ENCODE peak calls at places on chromosomes 16 and 17, in eight cellular contexts. U is PC-3; I is iPS DF 6.9; B is neuronal stem cell; K is CD8-positive, alpha-beta memory T cell; E is testis; Z is psoas muscle; F is CD8-positive, alpha-beta T cell. C is an unnamed sample. For H3K4me1, the result is how much of the 10 kb centered on the place peaks cover.

GRCh38 chr16:15721018-15721417 is 71.0 kb downstream of the NDE1 start:
- DNase-seq in I (no peak), U (no peak), K (no peak), F (no peak), Z (no peak), E (no peak), B (no peak), C (no peak)

GRCh38 chr17:72381597-72382397 is 261.0 kb downstream of the SOX9 start:
- DNase-seq in B (no peak), E (no peak), F (no peak), U (peak), I (no peak), Z (no peak), K (no peak), C (no peak)

GRCh38 chr17:45143767-45144198 is 4.5 kb upstream of the HEXIM1 start:
- DNase-seq in F (peak), Z (peak), K (no peak), U (no peak), B (no peak), I (no peak), E (peak), C (peak)

GRCh38 chr17:27555364-27555763 is 75.6 kb upstream of the LGALS9 start:
- DNase-seq in B (no peak), E (no peak), F (no peak), U (no peak), Z (no peak), I (no peak), K (no peak), C (no peak)

GRCh38 chr16:11361751-11362742 is 16.8 kb downstream of the RMI2 start:
- DNase-seq in I (no peak), K (peak), U (peak), Z (no peak), E (no peak), B (no peak), F (peak), C (no peak)

GRCh38 chr17:66737524-66737923 is 97.4 kb upstream of the CACNG5 start:
- DNase-seq in I (no peak), K (no peak), E (peak), Z (no peak), F (no peak), U (no peak), B (peak), C (no peak)

GRCh38 chr16:15671530-15672117 is 21.6 kb downstream of the NDE1 start:
- DNase-seq in U (no peak), Z (no peak), I (no peak), F (no peak), B (no peak), K (no peak), E (no peak), C (no peak)

GRCh38 chr16:2229602-2230250 is 6.3 kb downstream of the E4F1 start:
- DNase-seq in I (no peak), B (no peak), U (no peak), E (no peak), Z (no peak), K (no peak), F (no peak), C (no peak)

GRCh38 chr17:39634384-39634871 is 2.5 kb upstream of the STARD3 start:
- DNase-seq in I (no peak), E (no peak), B (no peak), K (peak), U (peak), Z (no peak), F (no peak), C (no peak)

GRCh38 chr17:76968707-76969597 is 100.7 kb downstream of the MGAT5B start:
- DNase-seq in U (peak), B (peak), K (peak), E (peak), I (peak), F (peak), Z (no peak), C (no peak)

GRCh38 chr16:11635679-11636171 is 32.5 kb upstream of the SNN start:
- DNase-seq in I (no peak), U (no peak), B (no peak), K (no peak), F (no peak), Z (no peak), E (no peak), C (no peak)

GRCh38 chr17:56926704-56927103 is 12.9 kb upstream of the TRIM25 start:
- DNase-seq in Z (no peak), K (no peak), U (peak), B (no peak), E (no peak), F (no peak), I (no peak), C (no peak)

GRCh38 chr16:15682105-15682570 is 32.1 kb downstream of the NDE1 start:
- DNase-seq in I (peak), Z (peak), K (no peak), F (no peak), E (peak), B (peak), U (peak), C (no peak)

GRCh38 chr17:2423271-2423670 is 22.4 kb upstream of the MNT start:
- DNase-seq in K (no peak), U (no peak), F (no peak), B (no peak), E (peak), Z (no peak), I (no peak), C (no peak)

GRCh38 chr17:72788950-72789585 is 303.4 kb downstream of the SLC39A11 start:
- DNase-seq in U (no peak), I (no peak), K (no peak), Z (no peak), B (no peak), F (no peak), E (no peak), C (no peak)

GRCh38 chr17:66200685-66201092 is 8.8 kb upstream of the CEP112 start:
- DNase-seq in U (peak), I (no peak), F (no peak), E (peak), Z (no peak), B (peak), K (peak), C (no peak)

GRCh38 chr17:75927286-75927922 is 13.4 kb downstream of the FBF1 start:
- DNase-seq in K (no peak), B (no peak), Z (no peak), E (no peak), I (no peak), U (no peak), F (no peak), C (no peak)

GRCh38 chr17:83136931-83137330 is 57.5 kb downstream of the METRNL start:
- DNase-seq in E (no peak), F (no peak), B (no peak), I (no peak), Z (no peak), U (no peak), K (no peak), C (no peak)

GRCh38 chr17:39553326-39553945 is 54.3 kb downstream of the NEUROD2 start:
- DNase-seq in B (no peak), E (no peak), U (peak), K (no peak), F (no peak), I (no peak), Z (no peak), C (no peak)

GRCh38 chr17:82242977-82243647 is 14.3 kb downstream of the SLC16A3 start:
- DNase-seq in B (no peak), K (no peak), I (no peak), Z (peak), U (peak), E (peak), F (no peak), C (peak)

GRCh38 chr16:1407749-1408148 is 6.8 kb downstream of the UNKL start:
- DNase-seq in K (no peak), F (no peak), U (no peak), E (peak), Z (no peak), I (no peak), B (no peak), C (peak)

GRCh38 chr17:40363480-40363838 is 1.1 kb downstream of the GJD3 start:
- DNase-seq in U (no peak), B (no peak), E (no peak), K (no peak), Z (no peak), I (no peak), F (no peak), C (no peak)

GRCh38 chr16:54200161-54200534 is 86.4 kb downstream of the IRX3 start:
- DNase-seq in B (no peak), I (no peak), E (no peak), F (no peak), U (no peak), Z (no peak), K (no peak), C (no peak)

DNA sequence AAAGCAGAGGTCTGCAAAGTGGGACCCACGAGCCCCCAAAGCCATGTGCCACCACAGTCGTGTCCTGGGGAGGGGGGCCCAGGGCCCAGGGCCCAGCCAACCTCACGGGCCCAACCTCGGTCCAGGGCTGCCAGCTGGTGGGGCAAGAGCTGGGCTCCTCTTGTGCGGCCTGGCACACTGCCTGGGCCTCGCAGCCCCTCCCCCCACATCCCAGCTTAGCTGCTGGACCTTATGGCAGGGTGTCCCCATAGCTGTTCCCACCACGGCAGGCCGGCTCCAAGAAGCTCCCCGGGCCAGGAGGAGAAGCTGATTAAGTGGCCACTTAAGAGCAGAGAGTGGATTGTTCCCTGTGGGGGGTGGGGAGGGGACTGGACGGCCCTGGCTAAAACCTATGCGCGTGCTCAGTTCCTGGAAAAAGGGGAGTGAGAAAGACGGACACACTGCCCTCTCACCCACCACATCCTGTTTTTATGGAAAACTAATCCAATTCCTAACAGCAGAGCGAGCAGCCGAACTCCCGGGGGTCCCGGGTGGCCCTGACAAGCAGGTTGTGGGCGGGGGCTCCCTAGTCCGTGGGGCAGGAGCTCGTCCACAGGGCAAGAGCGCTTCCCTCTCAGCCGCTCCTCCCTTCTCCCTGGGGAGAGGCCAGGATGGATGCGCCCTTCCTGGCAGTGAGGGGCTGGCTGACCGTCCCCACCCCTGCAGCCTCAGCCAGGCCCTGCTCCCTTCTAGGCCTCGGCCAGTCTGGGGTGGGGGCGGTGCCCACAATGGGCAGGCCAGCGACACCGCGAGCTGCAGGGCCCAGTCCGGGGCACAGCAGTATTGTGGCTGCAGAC is 16.8 kb downstream of the PIEZO1 start:
- DNase-seq in E (no peak), F (no peak), Z (peak), B (no peak), K (no peak), U (no peak), I (no peak), C (no peak)
- H3K4me1 ChIP-seq in E (under half), F (under half), Z (under half), B (half or more), K (under half), U (under half), I (under half), C (half or more)

GRCh38 chr16:89912143-89912542 is 6.5 kb upstream of the MC1R start:
- DNase-seq in F (no peak), B (no peak), E (no peak), U (no peak), Z (no peak), K (no peak), I (no peak), C (no peak)

GRCh38 chr16:89910717-89911354 is 7.8 kb upstream of the MC1R start:
- DNase-seq in Z (no peak), I (no peak), B (no peak), K (no peak), F (no peak), E (no peak), U (no peak), C (no peak)

GRCh38 chr16:89908236-89908635 is 10.4 kb upstream of the MC1R start:
- DNase-seq in F (no peak), B (no peak), K (no peak), Z (no peak), I (no peak), E (no peak), U (no peak), C (no peak)

GRCh38 chr16:89911375-89911774 is 7.3 kb upstream of the MC1R start:
- DNase-seq in E (no peak), U (no peak), Z (no peak), F (no peak), I (no peak), K (no peak), B (no peak), C (no peak)

GRCh38 chr16:89909777-89910716 is 8.6 kb upstream of the MC1R start:
- DNase-seq in I (no peak), F (peak), K (peak), U (peak), B (peak), Z (peak), E (peak), C (peak)
- H3K27ac ChIP-seq in I (no peak), F (no peak), K (no peak), U (no peak), B (peak), Z (no peak), E (peak), C (no peak)

GRCh38 chr17:3485481-3486068 is 9.8 kb downstream of the ASPA start:
- DNase-seq in B (no peak), E (no peak), I (no peak), K (no peak), F (no peak), Z (no peak), U (no peak), C (no peak)
- H3K4me1 ChIP-seq in B (under half), E (under half), I (under half), K (under half), F (under half), Z (under half), U (under half), C (under half)

GRCh38 chr17:47674503-47674902 is 19.5 kb upstream of the TBKBP1 start:
- DNase-seq in U (no peak), B (no peak), K (no peak), F (no peak), I (no peak), E (no peak), Z (no peak), C (no peak)

GRCh38 chr17:47676510-47676909 is 17.5 kb upstream of the TBKBP1 start:
- DNase-seq in U (no peak), B (no peak), E (no peak), F (no peak), I (no peak), Z (no peak), K (no peak), C (no peak)

GRCh38 chr17:47676199-47676472 is 17.8 kb upstream of the TBKBP1 start:
- DNase-seq in B (no peak), K (no peak), E (no peak), I (no peak), F (no peak), U (no peak), Z (no peak), C (no peak)

GRCh38 chr17:47675380-47676198 is 18.4 kb upstream of the TBKBP1 start:
- DNase-seq in U (no peak), Z (no peak), B (no peak), K (no peak), E (no peak), I (no peak), F (no peak), C (no peak)

GRCh38 chr17:47678196-47678595 is 15.8 kb upstream of the TBKBP1 start:
- DNase-seq in B (no peak), I (no peak), F (no peak), Z (no peak), E (no peak), U (no peak), K (no peak), C (no peak)
- H3K27ac ChIP-seq in B (no peak), I (no peak), F (no peak), Z (no peak), E (no peak), U (no peak), K (no peak), C (no peak)